ENCODE peak calls at places on chromosome 10, in nine cellular contexts. One of them, this sample, is unnamed.

GRCh38 chr10:112981553-112981952 is 31.5 kb downstream of the TCF7L2 start:
- DNase-seq in tibial artery: no peak
- DNase-seq in epithelial cell of esophagus: no peak
- DNase-seq in cardiac muscle cell: no peak
- DNase-seq in AG09319: no peak
- DNase-seq in mucosa of descending colon: no peak
- DNase-seq in RWPE1: no peak
- DNase-seq in suprapubic skin: no peak
- DNase-seq in Panc1: no peak
- DNase-seq in this sample: no peak

GRCh38 chr10:35554036-35554435 is 51.1 kb upstream of the GJD4 start:
- DNase-seq in suprapubic skin: no peak
- DNase-seq in RWPE1: no peak
- DNase-seq in mucosa of descending colon: no peak
- DNase-seq in epithelial cell of esophagus: no peak
- DNase-seq in cardiac muscle cell: no peak
- DNase-seq in AG09319: no peak
- DNase-seq in tibial artery: no peak
- DNase-seq in Panc1: no peak
- DNase-seq in this sample: no peak

GRCh38 chr10:95321554-95322301 is 30.9 kb upstream of the PDLIM1 start:
- DNase-seq in AG09319: no peak
- DNase-seq in mucosa of descending colon: no peak
- DNase-seq in suprapubic skin: no peak
- DNase-seq in RWPE1: no peak
- DNase-seq in tibial artery: no peak
- DNase-seq in cardiac muscle cell: no peak
- DNase-seq in epithelial cell of esophagus: no peak
- DNase-seq in Panc1: no peak
- DNase-seq in this sample: no peak

GRCh38 chr10:96637709-96638108 is 50.9 kb upstream of the TM9SF3 start:
- DNase-seq in mucosa of descending colon: no peak
- DNase-seq in Panc1: no peak
- DNase-seq in RWPE1: no peak
- DNase-seq in cardiac muscle cell: no peak
- DNase-seq in epithelial cell of esophagus: no peak
- DNase-seq in AG09319: no peak
- DNase-seq in tibial artery: no peak
- DNase-seq in suprapubic skin: no peak
- DNase-seq in this sample: no peak

GRCh38 chr10:59004392-59004791 is 172.1 kb upstream of the PHYHIPL start:
- DNase-seq in suprapubic skin: no peak
- DNase-seq in AG09319: no peak
- DNase-seq in tibial artery: no peak
- DNase-seq in RWPE1: no peak
- DNase-seq in epithelial cell of esophagus: no peak
- DNase-seq in Panc1: no peak
- DNase-seq in cardiac muscle cell: no peak
- DNase-seq in mucosa of descending colon: no peak
- DNase-seq in this sample: no peak

GRCh38 chr10:33084388-33084896 is 126.4 kb upstream of the ITGB1 start:
- DNase-seq in mucosa of descending colon: no peak
- DNase-seq in epithelial cell of esophagus: no peak
- DNase-seq in cardiac muscle cell: no peak
- DNase-seq in Panc1: no peak
- DNase-seq in tibial artery: no peak
- DNase-seq in RWPE1: no peak
- DNase-seq in suprapubic skin: no peak
- DNase-seq in AG09319: no peak
- DNase-seq in this sample: no peak

GRCh38 chr10:22356324-22356873 is 11.1 kb downstream of the SPAG6 start:
- DNase-seq in epithelial cell of esophagus: no peak
- DNase-seq in AG09319: no peak
- DNase-seq in RWPE1: no peak
- DNase-seq in Panc1: no peak
- DNase-seq in cardiac muscle cell: no peak
- DNase-seq in tibial artery: no peak
- DNase-seq in mucosa of descending colon: no peak
- DNase-seq in suprapubic skin: no peak
- DNase-seq in this sample: no peak

GRCh38 chr10:13490503-13490902 is 38.3 kb downstream of the BEND7 start:
- DNase-seq in Panc1: no peak
- DNase-seq in AG09319: no peak
- DNase-seq in epithelial cell of esophagus: no peak
- DNase-seq in mucosa of descending colon: no peak
- DNase-seq in suprapubic skin: no peak
- DNase-seq in tibial artery: no peak
- DNase-seq in cardiac muscle cell: no peak
- DNase-seq in RWPE1: no peak
- DNase-seq in this sample: no peak

GRCh38 chr10:61887772-61888171 is 13.7 kb upstream of the ARID5B start:
- DNase-seq in RWPE1: no peak
- DNase-seq in epithelial cell of esophagus: no peak
- DNase-seq in Panc1: no peak
- DNase-seq in mucosa of descending colon: no peak
- DNase-seq in tibial artery: no peak
- DNase-seq in AG09319: no peak
- DNase-seq in cardiac muscle cell: no peak
- DNase-seq in suprapubic skin: no peak
- DNase-seq in this sample: no peak

GRCh38 chr10:112471878-112472487 is 25.0 kb downstream of the VTI1A start:
- DNase-seq in Panc1: peak; percentile 50
- DNase-seq in mucosa of descending colon: no peak
- DNase-seq in cardiac muscle cell: peak; percentile 42
- DNase-seq in epithelial cell of esophagus: peak; percentile 60
- DNase-seq in suprapubic skin: no peak
- DNase-seq in RWPE1: peak; percentile 57
- DNase-seq in AG09319: peak; percentile 14
- DNase-seq in tibial artery: no peak
- DNase-seq in this sample: peak; percentile 64

GRCh38 chr10:126583507-126584200 is 86.8 kb downstream of the C10orf90 start:
- DNase-seq in epithelial cell of esophagus: no peak
- DNase-seq in cardiac muscle cell: no peak
- DNase-seq in suprapubic skin: no peak
- DNase-seq in mucosa of descending colon: no peak
- DNase-seq in RWPE1: no peak
- DNase-seq in Panc1: no peak
- DNase-seq in tibial artery: no peak
- DNase-seq in AG09319: no peak
- DNase-seq in this sample: no peak

GRCh38 chr10:36324831-36325230 is 682.7 kb upstream of the FZD8 start:
- DNase-seq in suprapubic skin: no peak
- DNase-seq in epithelial cell of esophagus: peak; percentile 39
- DNase-seq in AG09319: no peak
- DNase-seq in Panc1: no peak
- DNase-seq in cardiac muscle cell: no peak
- DNase-seq in mucosa of descending colon: no peak
- DNase-seq in tibial artery: no peak
- DNase-seq in RWPE1: no peak
- DNase-seq in this sample: peak; percentile 18

DNA sequence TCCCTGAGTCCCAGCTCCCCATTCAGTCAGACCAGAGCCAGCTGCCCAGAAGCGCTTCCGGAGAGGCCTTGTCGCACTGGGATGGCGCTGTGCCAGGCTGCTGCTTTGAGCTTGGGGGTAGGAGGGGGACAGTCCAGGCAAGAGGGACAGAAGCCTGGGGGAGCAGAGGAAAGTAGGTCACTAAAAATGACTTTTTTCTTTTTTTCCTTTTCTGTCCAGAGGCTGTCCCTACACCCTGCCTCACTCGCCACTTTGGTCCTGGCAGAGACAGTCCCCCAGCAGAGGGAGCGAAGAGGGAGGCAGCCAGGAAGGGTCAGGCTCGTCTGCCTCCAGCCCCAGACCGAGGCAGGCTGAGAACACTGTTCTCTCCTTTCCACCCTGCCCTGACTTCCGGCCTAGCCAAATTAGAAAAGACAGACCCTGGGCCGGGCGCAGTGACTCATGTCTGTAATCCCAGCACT is 15.8 kb upstream of the TRIM8 start:
- DNase-seq in epithelial cell of esophagus: peak; percentile 56
- DNase-seq in cardiac muscle cell: no peak
- DNase-seq in tibial artery: peak; percentile 84
- DNase-seq in mucosa of descending colon: peak; percentile 46
- DNase-seq in RWPE1: peak; percentile 64
- DNase-seq in suprapubic skin: no peak
- DNase-seq in Panc1: no peak
- DNase-seq in AG09319: no peak
- DNase-seq in this sample: peak; percentile 70
- TF ChIP-seq CTCF in epithelial cell of esophagus: no peak
- TF ChIP-seq CTCF in cardiac muscle cell: peak; percentile 26
- TF ChIP-seq CTCF in tibial artery: no peak
- TF ChIP-seq CTCF in mucosa of descending colon: no peak
- TF ChIP-seq CTCF in RWPE1: no peak
- TF ChIP-seq CTCF in suprapubic skin: no peak
- TF ChIP-seq CTCF in Panc1: no peak
- TF ChIP-seq CTCF in AG09319: peak; percentile 10
- TF ChIP-seq CTCF in this sample: no peak

DNA sequence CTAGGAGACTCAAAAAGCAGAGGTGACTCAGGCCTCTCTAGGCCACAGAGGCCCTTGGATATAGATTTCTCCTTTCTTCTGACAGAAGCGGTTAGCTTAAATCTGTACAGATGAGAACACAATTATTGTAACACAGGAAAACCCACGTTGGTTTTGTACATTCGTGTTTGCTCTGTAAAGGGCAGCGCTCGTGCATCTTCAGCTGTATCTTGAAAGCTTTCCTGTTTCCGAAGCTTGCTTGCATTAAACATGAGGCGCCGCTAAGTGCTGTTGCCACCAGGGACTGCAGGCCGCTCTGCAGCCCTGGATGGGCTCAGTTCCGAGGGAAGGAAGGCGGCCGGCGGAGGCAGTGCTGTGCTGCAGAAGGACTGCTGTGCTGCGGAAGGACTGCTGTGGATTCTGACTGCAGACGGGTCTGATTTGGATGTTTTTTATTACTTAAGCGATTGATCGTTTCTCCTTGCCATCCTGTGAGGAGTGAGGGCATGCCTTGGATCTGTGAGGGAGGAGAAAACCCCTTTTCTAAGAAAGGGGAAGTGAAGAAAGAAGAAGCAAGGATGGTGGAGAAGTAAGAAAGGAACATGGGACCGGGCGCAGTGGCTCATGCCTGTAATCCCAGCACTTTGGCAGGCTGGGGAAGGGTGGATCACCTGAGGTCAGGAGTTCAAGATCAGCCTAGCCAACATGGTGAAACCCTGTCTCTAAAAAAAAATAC is 53.4 kb downstream of the FHIP2A start:
- DNase-seq in tibial artery: no peak
- DNase-seq in epithelial cell of esophagus: no peak
- DNase-seq in mucosa of descending colon: no peak
- DNase-seq in Panc1: no peak
- DNase-seq in cardiac muscle cell: peak; percentile 57
- DNase-seq in suprapubic skin: no peak
- DNase-seq in RWPE1: no peak
- DNase-seq in AG09319: no peak
- DNase-seq in this sample: no peak
- TF ChIP-seq CTCF in tibial artery: no peak
- TF ChIP-seq CTCF in epithelial cell of esophagus: no peak
- TF ChIP-seq CTCF in mucosa of descending colon: no peak
- TF ChIP-seq CTCF in Panc1: no peak
- TF ChIP-seq CTCF in cardiac muscle cell: peak; percentile 32
- TF ChIP-seq CTCF in suprapubic skin: no peak
- TF ChIP-seq CTCF in RWPE1: no peak
- TF ChIP-seq CTCF in AG09319: peak; percentile 18
- TF ChIP-seq CTCF in this sample: no peak

GRCh38 chr10:32017044-32017443 is 39.2 kb downstream of the KIF5B start:
- DNase-seq in tibial artery: no peak
- DNase-seq in suprapubic skin: no peak
- DNase-seq in Panc1: no peak
- DNase-seq in AG09319: no peak
- DNase-seq in epithelial cell of esophagus: no peak
- DNase-seq in mucosa of descending colon: no peak
- DNase-seq in RWPE1: no peak
- DNase-seq in cardiac muscle cell: no peak
- DNase-seq in this sample: no peak
- TF ChIP-seq CTCF in tibial artery: no peak
- TF ChIP-seq CTCF in suprapubic skin: no peak
- TF ChIP-seq CTCF in Panc1: no peak
- TF ChIP-seq CTCF in AG09319: no peak
- TF ChIP-seq CTCF in epithelial cell of esophagus: no peak
- TF ChIP-seq CTCF in mucosa of descending colon: no peak
- TF ChIP-seq CTCF in RWPE1: no peak
- TF ChIP-seq CTCF in cardiac muscle cell: no peak
- TF ChIP-seq CTCF in this sample: no peak

GRCh38 chr10:110391541-110391940 is 86.8 kb upstream of the SMNDC1 start:
- DNase-seq in mucosa of descending colon: no peak
- DNase-seq in Panc1: no peak
- DNase-seq in AG09319: no peak
- DNase-seq in suprapubic skin: no peak
- DNase-seq in RWPE1: no peak
- DNase-seq in epithelial cell of esophagus: no peak
- DNase-seq in cardiac muscle cell: no peak
- DNase-seq in tibial artery: no peak
- DNase-seq in this sample: no peak

GRCh38 chr10:110387983-110388681 is 83.4 kb upstream of the SMNDC1 start:
- DNase-seq in mucosa of descending colon: no peak
- DNase-seq in Panc1: no peak
- DNase-seq in tibial artery: no peak
- DNase-seq in AG09319: no peak
- DNase-seq in epithelial cell of esophagus: no peak
- DNase-seq in suprapubic skin: no peak
- DNase-seq in cardiac muscle cell: no peak
- DNase-seq in RWPE1: no peak
- DNase-seq in this sample: no peak

GRCh38 chr10:110389250-110389649 is 84.5 kb upstream of the SMNDC1 start:
- DNase-seq in Panc1: no peak
- DNase-seq in mucosa of descending colon: no peak
- DNase-seq in tibial artery: no peak
- DNase-seq in cardiac muscle cell: no peak
- DNase-seq in RWPE1: no peak
- DNase-seq in suprapubic skin: no peak
- DNase-seq in epithelial cell of esophagus: no peak
- DNase-seq in AG09319: no peak
- DNase-seq in this sample: no peak

GRCh38 chr10:110387617-110387982 is 82.9 kb upstream of the SMNDC1 start:
- DNase-seq in cardiac muscle cell: no peak
- DNase-seq in AG09319: no peak
- DNase-seq in suprapubic skin: no peak
- DNase-seq in Panc1: no peak
- DNase-seq in RWPE1: no peak
- DNase-seq in tibial artery: no peak
- DNase-seq in epithelial cell of esophagus: no peak
- DNase-seq in mucosa of descending colon: no peak
- DNase-seq in this sample: no peak

DNA sequence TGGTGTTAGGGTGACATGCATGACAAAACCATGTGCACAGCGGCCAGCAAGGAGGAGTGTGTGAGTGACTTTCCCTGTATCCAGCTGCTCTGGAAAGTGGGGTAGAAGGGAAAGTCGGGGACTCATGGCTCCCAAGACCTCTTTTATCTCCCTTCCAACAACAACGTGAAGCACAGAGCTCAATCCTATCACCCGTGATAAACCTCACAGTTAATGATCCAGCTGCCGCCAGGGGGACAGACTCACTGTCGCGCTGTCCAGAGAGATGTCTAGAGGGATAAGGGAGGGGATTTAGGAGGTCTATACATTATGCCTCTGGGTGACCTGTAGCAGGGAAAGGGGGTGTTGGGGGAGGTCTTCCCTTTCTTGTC is 83.9 kb upstream of the SMNDC1 start:
- DNase-seq in RWPE1: no peak
- DNase-seq in suprapubic skin: no peak
- DNase-seq in epithelial cell of esophagus: no peak
- DNase-seq in tibial artery: no peak
- DNase-seq in AG09319: no peak
- DNase-seq in cardiac muscle cell: no peak
- DNase-seq in Panc1: no peak
- DNase-seq in mucosa of descending colon: no peak
- DNase-seq in this sample: no peak
- TF ChIP-seq CTCF in RWPE1: no peak
- TF ChIP-seq CTCF in suprapubic skin: no peak
- TF ChIP-seq CTCF in epithelial cell of esophagus: no peak
- TF ChIP-seq CTCF in tibial artery: no peak
- TF ChIP-seq CTCF in AG09319: no peak
- TF ChIP-seq CTCF in cardiac muscle cell: peak; percentile 44
- TF ChIP-seq CTCF in Panc1: no peak
- TF ChIP-seq CTCF in mucosa of descending colon: no peak
- TF ChIP-seq CTCF in this sample: no peak